ENCODE peak calls at places on chromosomes 2 and 18, in four cellular contexts. R is cardiac fibroblast, I is head of caudate nucleus, X is NCI-H1092 treated with DMSO at 0.1 percent for 48 hours. V is an unnamed sample.

GRCh38 chr18:7586379-7586778 is 19.3 kb downstream of the PTPRM start:
- DNase-seq in X (no peak), I (no peak), R (no peak), V (no peak)

GRCh38 chr18:39421319-39421718 is 1855.7 kb upstream of the CELF4 start:
- DNase-seq in X (no peak), I (no peak), R (peak), V (no peak)

GRCh38 chr2:197286805-197287595 is 23.6 kb downstream of the ANKRD44 start:
- DNase-seq in R (peak), X (no peak), I (peak), V (no peak)

GRCh38 chr2:218605438-218605837 is 2.3 kb upstream of the PLCD4 start:
- DNase-seq in I (no peak), X (peak), R (peak), V (no peak)

GRCh38 chr2:224551693-224552092 is 33.5 kb downstream of the CUL3 start:
- DNase-seq in I (no peak), X (no peak), R (no peak), V (no peak)

GRCh38 chr2:24115057-24115456 is 8.1 kb downstream of the PFN4 start:
- DNase-seq in X (no peak), I (no peak), R (peak), V (no peak)

GRCh38 chr2:39875182-39875913 is 96.3 kb upstream of the THUMPD2 start:
- DNase-seq in X (no peak), R (peak), I (no peak), V (no peak)

GRCh38 chr2:144648837-144649485 is 129.0 kb upstream of the ZEB2 start:
- DNase-seq in X (no peak), I (peak), R (no peak), V (no peak)

V was measured in posterior cingulate gyrus.